ENCODE peak calls at places on chromosomes 7 and 10, in six cellular contexts. D, F, P, B, T and A are unnamed samples.

GRCh38 chr10:48343871-48344598 is 37.6 kb downstream of the MAPK8 start:
- DNase-seq in T (no peak), D (no peak), P (no peak), B (no peak), F (no peak), A (no peak)

GRCh38 chr7:151503902-151504714 is 15.6 kb downstream of the RHEB start:
- DNase-seq in T (no peak), B (no peak), F (no peak), D (no peak), P (peak), A (no peak)

GRCh38 chr7:102214477-102215072 is 72.1 kb upstream of the SH2B2 start:
- DNase-seq in B (no peak), P (no peak), D (no peak), F (no peak), T (no peak), A (no peak)

GRCh38 chr10:79209831-79210230 is 137.4 kb upstream of the PPIF start:
- DNase-seq in D (no peak), F (no peak), B (no peak), P (no peak), T (no peak), A (no peak)

GRCh38 chr10:4246881-4247358 is 461.9 kb upstream of the KLF6 start:
- DNase-seq in D (no peak), P (no peak), T (no peak), B (no peak), F (no peak), A (no peak)

GRCh38 chr7:140304071-140304799 is 94.1 kb downstream of the SLC37A3 start:
- DNase-seq in T (peak), P (no peak), F (peak), B (peak), D (no peak), A (no peak)

GRCh38 chr10:78937800-78938694 is 130.7 kb upstream of the ZMIZ1 start:
- DNase-seq in B (peak), P (no peak), D (no peak), T (peak), F (no peak), A (no peak)

GRCh38 chr10:91197044-91197651 is 23.3 kb upstream of the PCGF5 start:
- DNase-seq in B (peak), T (no peak), D (no peak), P (no peak), F (no peak), A (no peak)

GRCh38 chr7:1990001-1990670 is 242.6 kb downstream of the MAD1L1 start:
- DNase-seq in D (peak), P (no peak), B (no peak), F (no peak), T (no peak), A (no peak)

GRCh38 chr7:108299251-108300014 is 156.8 kb downstream of the NRCAM start:
- DNase-seq in P (no peak), D (no peak), T (no peak), F (no peak), B (no peak), A (no peak)

GRCh38 chr7:20785211-20786048 is 1.3 kb downstream of the SP8 start:
- DNase-seq in T (no peak), B (peak), F (no peak), D (no peak), P (no peak), A (no peak)

GRCh38 chr10:11745045-11745444 is 2.9 kb downstream of the ECHDC3 start:
- DNase-seq in B (no peak), P (no peak), D (no peak), T (no peak), F (no peak), A (no peak)